ENCODE peak calls at places on chromosomes 2 and 18, in six cellular contexts. I is left ventricle myocardium inferior; W is HepG2; X is CD8-positive, alpha-beta memory T cell; F is upper lobe of left lung; C is thoracic aorta. L is an unnamed sample. For H3K4me1 and H3K9me3, the result is how much of the 10 kb centered on the place peaks cover.

GRCh38 chr2:101133492-101134101 is 17.6 kb downstream of the TBC1D8 start:
- DNase-seq in X (no peak), C (no peak), F (no peak), I (no peak), W (no peak), L (no peak)

GRCh38 chr18:55566456-55566935 is 21.5 kb downstream of the TCF4 start:
- DNase-seq in F (no peak), C (no peak), X (no peak), I (no peak), W (no peak), L (no peak)

GRCh38 chr2:233865838-233866237 is 2.3 kb downstream of the MSL3B start:
- DNase-seq in I (no peak), C (no peak), W (peak), F (no peak), X (no peak), L (no peak)

GRCh38 chr2:136247204-136247990 is 129.4 kb upstream of the CXCR4 start:
- DNase-seq in X (no peak), F (no peak), C (no peak), I (no peak), W (no peak), L (no peak)

GRCh38 chr2:54054271-54054670 is 61.1 kb upstream of the ACYP2 start:
- DNase-seq in X (no peak), F (no peak), I (no peak), W (no peak), C (no peak), L (no peak)

GRCh38 chr18:55529581-55529980 is 58.4 kb downstream of the TCF4 start:
- DNase-seq in F (no peak), W (no peak), C (no peak), I (no peak), X (no peak), L (no peak)

GRCh38 chr2:167052825-167053224 is 164.5 kb downstream of the XIRP2 start:
- DNase-seq in C (no peak), X (no peak), F (no peak), I (no peak), W (no peak), L (no peak)

GRCh38 chr2:18626958-18627650 is 37.7 kb upstream of the NT5C1B start:
- DNase-seq in C (no peak), W (no peak), X (no peak), I (no peak), F (no peak), L (no peak)

GRCh38 chr2:133026536-133027177 is 356.7 kb upstream of the LYPD1 start:
- DNase-seq in X (no peak), W (no peak), F (no peak), C (no peak), I (no peak), L (no peak)

GRCh38 chr18:3323900-3324299 is 62.0 kb downstream of the MYL12B start:
- DNase-seq in F (no peak), C (no peak), X (no peak), W (no peak), I (no peak), L (no peak)

GRCh38 chr2:217047209-217047998 is 187.5 kb upstream of the TNP1 start:
- DNase-seq in I (no peak), X (no peak), W (peak), F (no peak), C (no peak), L (no peak)

GRCh38 chr2:170695546-170695925 is 19.6 kb upstream of the SP5 start:
- DNase-seq in W (no peak), F (no peak), X (no peak), I (no peak), C (no peak), L (no peak)

GRCh38 chr2:106191511-106192016 is 2.5 kb downstream of the UXS1 start:
- DNase-seq in I (no peak), X (no peak), W (no peak), C (no peak), F (no peak), L (no peak)

GRCh38 chr2:203786912-203787311 is 80.5 kb downstream of the CD28 start:
- DNase-seq in W (peak), I (peak), X (no peak), F (no peak), C (no peak), L (no peak)

GRCh38 chr2:64939332-64939917 is 49.8 kb upstream of the SLC1A4 start:
- DNase-seq in X (no peak), C (no peak), F (no peak), I (no peak), W (no peak), L (no peak)

GRCh38 chr2:99911711-99912110 is 230.7 kb downstream of the AFF3 start:
- DNase-seq in C (no peak), F (no peak), I (no peak), W (no peak), X (no peak), L (no peak)

GRCh38 chr2:241943209-241943850 is 73.8 kb downstream of the RTP5 start:
- DNase-seq in F (no peak), I (no peak), X (no peak), C (no peak), W (no peak), L (no peak)

GRCh38 chr2:179768765-179769164 is 92.6 kb downstream of the ZNF385B start:
- DNase-seq in F (no peak), W (no peak), I (no peak), X (no peak), C (no peak), L (no peak)

GRCh38 chr2:145682536-145683157 is 1162.7 kb upstream of the ZEB2 start:
- DNase-seq in I (no peak), C (no peak), F (no peak), W (no peak), X (no peak), L (no peak)

GRCh38 chr2:19361325-19361990 is 3.0 kb upstream of the OSR1 start:
- DNase-seq in W (no peak), C (no peak), F (peak), X (no peak), I (peak), L (no peak)

GRCh38 chr2:39871291-39871761 is 92.3 kb upstream of the THUMPD2 start:
- DNase-seq in C (no peak), I (no peak), W (no peak), F (no peak), X (no peak), L (no peak)

GRCh38 chr2:229174794-229175529 is 96.1 kb downstream of the PID1 start:
- DNase-seq in X (no peak), W (no peak), F (no peak), C (no peak), I (no peak), L (no peak)

GRCh38 chr2:148172131-148172753 is 151.4 kb downstream of the MBD5 start:
- DNase-seq in F (peak), X (no peak), W (no peak), C (no peak), I (no peak), L (no peak)

GRCh38 chr18:34222025-34222395 is 2.7 kb downstream of the NOL4 start:
- DNase-seq in X (no peak), C (no peak), I (no peak), W (no peak), F (peak), L (no peak)

GRCh38 chr18:59665057-59666007 is 31.9 kb downstream of the CCBE1 start:
- DNase-seq in F (no peak), W (no peak), C (no peak), X (no peak), I (no peak), L (no peak)

GRCh38 chr2:136112317-136112891 is 5.5 kb downstream of the CXCR4 start:
- DNase-seq in C (no peak), W (no peak), I (no peak), X (no peak), F (no peak), L (no peak)

DNA sequence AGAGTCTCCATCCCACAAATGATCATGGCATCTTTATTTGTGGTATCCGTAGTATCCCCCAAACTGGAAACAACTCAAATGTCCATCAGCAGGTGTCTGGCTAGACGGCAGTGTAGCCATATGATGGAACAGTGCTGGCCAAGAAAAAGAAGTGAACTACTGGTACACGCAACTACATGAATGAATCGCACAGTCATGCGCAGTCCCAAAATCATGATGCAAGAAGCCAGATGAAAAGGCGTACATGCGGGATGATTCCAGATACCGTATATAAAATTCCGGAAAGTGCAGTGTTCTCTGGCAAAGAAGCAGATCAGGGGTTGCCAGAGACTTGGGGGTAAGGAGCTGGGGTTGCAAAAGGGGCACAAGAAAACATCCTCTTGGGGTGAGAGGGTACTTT is 102.5 kb downstream of the ASAP2 start:
- DNase-seq in C (no peak), W (no peak), X (no peak), I (no peak), F (no peak), L (no peak)
- H3K27ac ChIP-seq in C (peak), W (no peak), X (no peak), I (peak), F (no peak), L (no peak)

DNA sequence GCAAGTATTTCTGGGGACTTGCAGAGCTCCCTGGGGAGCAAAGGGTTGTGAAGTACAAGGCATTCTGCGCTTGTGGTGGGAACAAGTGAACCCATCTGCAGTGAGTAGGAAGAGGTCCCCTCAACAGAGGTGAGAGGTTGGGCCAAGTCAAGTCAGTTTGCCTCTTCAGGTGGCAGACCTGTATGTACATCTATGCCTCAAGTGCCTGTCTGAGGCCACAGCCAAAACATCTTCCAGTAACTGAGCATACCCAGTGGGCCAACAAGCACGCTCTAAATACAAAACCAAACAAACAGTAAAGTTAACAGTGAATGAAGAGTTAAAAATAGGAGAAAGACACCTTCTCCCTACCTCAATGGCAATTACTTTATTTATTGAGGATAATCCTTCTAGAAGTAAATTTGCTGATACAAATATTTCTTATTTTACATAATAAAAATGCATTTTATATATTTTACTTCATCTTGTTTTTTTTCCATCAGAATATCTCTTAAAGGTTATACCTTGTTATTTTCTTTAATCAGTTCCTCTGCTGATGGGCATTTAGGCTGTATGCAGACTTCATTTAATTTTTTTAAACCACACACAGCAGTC is 2.5 kb downstream of the GYPC start:
- DNase-seq in X (no peak), I (no peak), C (no peak), F (no peak), W (no peak), L (no peak)
- H3K4me1 ChIP-seq in X (half or more), I (half or more), C (half or more), F (half or more), W (under half), L (under half)

DNA sequence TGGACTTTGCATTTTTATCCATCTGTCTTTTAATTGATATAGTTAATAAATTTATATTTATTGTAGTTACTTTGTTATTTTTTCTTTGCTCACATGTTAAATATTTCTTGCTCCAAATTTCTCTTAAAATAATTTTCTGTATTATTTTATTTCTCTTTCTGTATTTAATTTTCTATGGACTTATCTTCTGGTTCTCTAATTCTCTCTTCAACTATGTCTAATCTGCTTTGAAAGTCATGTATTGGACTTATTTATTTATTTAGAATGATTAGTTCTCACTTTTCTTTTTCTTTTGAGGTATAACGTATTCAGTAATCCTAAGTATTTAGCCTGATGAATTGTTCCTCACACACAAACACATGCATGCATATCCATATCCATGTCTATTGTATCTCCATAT is 53.1 kb downstream of the ASB1 start:
- DNase-seq in W (no peak), C (no peak), I (no peak), F (no peak), X (no peak), L (no peak)
- H3K9me3 ChIP-seq in W (under half), C (under half), I (under half), F (under half), X (under half), L (under half)

DNA sequence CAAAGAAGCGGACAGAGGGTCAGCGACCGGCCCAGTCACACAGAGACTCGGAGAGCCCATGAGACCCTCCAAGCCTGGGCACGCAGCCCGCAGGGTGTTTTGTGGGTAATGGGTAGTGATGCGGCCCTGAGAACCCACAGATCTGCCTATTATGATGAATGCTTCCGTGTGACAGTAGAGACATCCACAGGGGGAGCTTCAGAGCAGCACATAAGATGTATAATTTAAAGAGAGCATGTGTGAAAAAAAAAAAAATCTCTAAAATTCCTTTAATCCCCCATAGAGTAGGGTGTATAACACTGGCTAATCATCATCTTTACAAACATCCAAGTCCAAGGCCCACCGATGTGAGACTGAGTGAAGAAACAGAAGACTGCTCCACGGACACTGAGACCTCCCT is 34.6 kb downstream of the BIN1 start:
- DNase-seq in I (no peak), C (no peak), X (no peak), W (no peak), F (no peak), L (no peak)
- H3K27ac ChIP-seq in I (no peak), C (no peak), X (no peak), W (no peak), F (no peak), L (no peak)

DNA sequence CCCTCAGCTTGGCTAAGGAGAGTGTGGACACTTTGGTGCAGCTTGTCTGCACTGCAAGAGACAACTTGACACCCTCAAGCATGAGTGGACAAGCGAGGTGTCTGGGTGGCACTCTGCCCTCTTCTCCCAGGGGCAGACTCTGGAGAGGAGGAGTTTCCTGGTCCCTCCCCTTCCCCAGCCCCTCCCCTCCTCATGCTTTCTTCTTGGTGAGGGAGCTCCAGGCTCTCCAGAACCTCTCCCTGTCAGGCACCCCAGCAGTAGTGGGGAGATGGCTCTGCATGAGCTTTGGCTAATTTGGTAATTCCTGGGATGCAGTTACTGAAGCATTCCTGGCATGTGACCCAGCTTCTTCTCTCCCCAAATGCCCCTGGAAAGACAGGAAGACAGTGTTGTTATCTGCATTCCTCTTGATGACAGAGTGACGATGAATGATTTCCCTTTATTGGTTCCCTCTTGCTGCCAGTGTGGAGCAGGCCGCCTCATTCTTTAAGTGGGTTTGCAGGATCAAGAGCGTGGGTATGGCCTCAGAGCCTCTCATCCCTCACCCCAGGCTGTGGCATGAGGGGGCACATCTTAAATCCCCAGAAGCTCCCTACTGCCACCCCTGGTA is 89.2 kb downstream of the STPG4 start:
- DNase-seq in I (no peak), W (no peak), F (no peak), C (no peak), X (no peak), L (no peak)
- H3K4me1 ChIP-seq in I (half or more), W (half or more), F (half or more), C (half or more), X (under half), L (under half)

DNA sequence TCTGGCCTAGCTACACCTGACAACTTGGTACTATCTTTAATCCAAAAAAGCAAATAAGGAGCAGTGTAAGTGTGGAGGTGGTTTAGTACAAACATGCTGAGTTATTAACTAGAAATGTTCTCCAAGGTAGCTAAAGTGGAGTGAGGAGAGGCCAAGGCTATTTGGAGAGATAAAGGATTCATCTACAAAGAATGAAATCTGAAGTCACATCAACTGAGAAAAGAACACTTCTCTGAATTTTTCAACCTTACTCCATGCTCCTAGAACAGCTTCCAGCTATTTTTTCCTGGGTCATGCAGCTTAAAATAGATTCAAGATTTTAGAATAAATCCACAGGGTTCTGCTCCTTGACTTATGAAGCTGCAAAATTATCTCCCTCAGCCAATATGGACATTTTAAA is 18.7 kb downstream of the IMMT start:
- DNase-seq in C (no peak), F (no peak), X (no peak), I (no peak), W (no peak), L (no peak)
- H3K9me3 ChIP-seq in C (under half), F (under half), X (under half), I (under half), W (under half), L (under half)

DNA sequence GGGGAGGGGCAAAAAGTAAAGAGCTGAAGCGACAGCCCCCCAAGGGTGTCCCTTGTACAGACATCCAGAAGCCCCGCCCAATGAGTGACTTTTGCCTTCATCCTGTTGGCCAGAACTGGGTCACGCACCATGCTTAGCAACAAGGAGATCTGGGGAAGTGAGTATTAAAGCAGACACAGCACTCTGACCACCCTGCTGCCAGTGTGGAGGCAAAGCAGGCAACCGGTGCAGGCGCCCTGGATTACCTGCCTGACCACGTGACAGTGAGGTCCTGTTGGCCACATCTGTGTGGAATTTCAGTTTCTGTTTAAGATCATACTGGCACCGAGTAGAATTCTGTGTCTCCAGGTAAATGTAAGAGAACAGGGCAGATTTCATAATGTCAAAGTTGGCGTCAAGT is 21.6 kb upstream of the BIN1 start:
- DNase-seq in F (no peak), X (no peak), I (no peak), W (no peak), C (no peak), L (peak)
- H3K27ac ChIP-seq in F (no peak), X (no peak), I (no peak), W (no peak), C (no peak), L (peak)

DNA sequence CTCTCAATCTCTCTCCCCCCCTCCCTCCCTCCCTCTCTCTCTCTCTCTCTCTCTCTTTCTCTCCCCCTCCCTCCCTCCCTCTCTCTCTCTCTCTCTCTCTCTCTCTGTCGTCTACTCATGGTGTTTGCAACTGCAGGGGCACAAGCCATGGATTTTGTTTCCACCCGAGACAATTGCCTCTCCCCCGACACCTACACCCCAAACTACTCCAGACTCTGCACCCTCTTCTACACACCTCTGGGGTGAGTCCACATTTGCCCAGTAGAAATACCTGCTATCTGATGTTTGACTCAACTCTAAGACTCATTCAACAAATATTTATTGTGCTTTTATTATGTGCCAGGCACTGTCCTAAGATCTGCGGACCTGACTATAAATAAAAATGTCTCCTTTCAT is 93.7 kb downstream of the TMEM17 start:
- DNase-seq in W (no peak), C (no peak), I (no peak), F (no peak), X (no peak), L (no peak)
- H3K4me1 ChIP-seq in W (half or more), C (under half), I (under half), F (under half), X (under half), L (under half)